ENCODE peak calls at places on chromosomes 5 and 9, in four cellular contexts. Z is pancreas, Y is PC-9, F is neural progenitor cell. W is an unnamed sample.
A peak's percentile ranks its signal among the peaks of the same experiment; 100 is the strongest.

GRCh38 chr5:6006838-6007314 is 371.5 kb downstream of the MED10 start:
- DNase-seq in Z (no peak), Y (no peak), F (no peak), W (no peak)

GRCh38 chr5:52674815-52675545 is 112.7 kb upstream of the ITGA1 start:
- DNase-seq in Z (no peak), Y (no peak), F (no peak), W (no peak)

GRCh38 chr5:59863777-59864176 is 29.7 kb downstream of the PDE4D start:
- DNase-seq in Z (no peak), Y (no peak), F (no peak), W (no peak)

GRCh38 chr5:32263683-32264082 is 49.1 kb downstream of the MTMR12 start:
- DNase-seq in Z (no peak), Y (no peak), F (no peak), W (no peak)

GRCh38 chr9:16710888-16711287 is 159.6 kb downstream of the BNC2 start:
- DNase-seq in Z (no peak), Y (no peak), F (peak; percentile 66), W (no peak)

GRCh38 chr5:179228341-179229121 is 116.7 kb downstream of the ADAMTS2 start:
- DNase-seq in Z (no peak), Y (no peak), F (peak; percentile 49), W (peak; percentile 35)

GRCh38 chr5:56116599-56117131 is 116.5 kb downstream of the ANKRD55 start:
- DNase-seq in Z (no peak), Y (no peak), F (no peak), W (no peak)

GRCh38 chr9:136561779-136562178 is 15.9 kb upstream of the NOTCH1 start:
- DNase-seq in Z (no peak), Y (no peak), F (no peak), W (no peak)

GRCh38 chr5:108124591-108124990 is 257.3 kb downstream of the FBXL17 start:
- DNase-seq in Z (no peak), Y (no peak), F (no peak), W (no peak)

GRCh38 chr9:107929439-107929838 is 439.9 kb upstream of the KLF4 start:
- DNase-seq in Z (no peak), Y (no peak), F (no peak), W (peak; percentile 74)

GRCh38 chr5:111512026-111512405 is 319 bp downstream of the STARD4 start:
- DNase-seq in Z (no peak), Y (no peak), F (peak; percentile 85), W (no peak)

GRCh38 chr5:111512406-111513174 is at the start of gene STARD4:
- DNase-seq in Z (peak; percentile 94), Y (peak; percentile 80), F (peak; percentile 98), W (peak; percentile 97)

GRCh38 chr5:111513175-111513520 is 813 bp upstream of the STARD4 start:
- DNase-seq in Z (no peak), Y (no peak), F (no peak), W (no peak)

GRCh38 chr5:111511174-111512025 is 935 bp downstream of the STARD4 start:
- DNase-seq in Z (no peak), Y (no peak), F (no peak), W (no peak)

DNA sequence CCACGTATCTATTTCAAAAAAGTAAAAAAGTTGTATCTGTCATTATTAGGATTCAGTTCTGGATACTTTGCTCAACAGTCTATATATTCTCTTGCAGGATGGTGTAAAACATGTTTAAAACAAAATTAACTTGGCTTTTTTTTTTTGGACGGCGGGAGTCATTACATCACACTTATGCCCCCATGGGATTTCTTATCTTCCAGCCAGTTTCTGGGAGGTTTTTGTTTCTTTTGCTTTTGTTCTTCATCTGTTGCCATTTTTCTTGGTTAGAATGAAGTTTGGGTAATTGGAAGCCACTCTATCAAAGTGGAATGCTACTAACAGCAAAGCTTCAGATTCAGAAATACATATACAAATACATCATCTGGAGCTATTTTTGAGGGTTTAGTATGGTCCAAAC is 1.8 kb upstream of the STARD4 start:
- DNase-seq in Z (no peak), Y (no peak), F (no peak), W (no peak)
- H3K4me3 ChIP-seq in Z (no peak overlapping the region), Y (no peak overlapping the region), F (peak overlapping the region; percentile 93), W (no peak overlapping the region)

DNA sequence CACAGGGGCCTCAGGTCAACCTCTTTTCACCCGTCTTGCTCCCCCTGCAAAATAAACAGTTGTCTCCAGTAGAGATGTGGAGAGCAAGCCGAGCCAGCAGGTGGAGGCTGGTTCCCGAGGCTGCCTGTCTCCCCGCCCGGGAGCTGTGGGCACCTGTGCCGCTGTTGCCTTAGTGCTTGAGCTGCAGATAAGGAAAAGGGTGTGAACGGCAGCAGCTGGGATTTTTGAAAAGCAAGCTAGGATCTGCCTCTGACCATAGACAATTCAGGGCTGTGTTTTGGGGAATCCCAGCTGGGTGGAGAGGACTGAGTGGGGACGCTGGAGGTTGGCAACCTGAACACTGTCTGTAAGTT is 9.4 kb downstream of the WNK2 start:
- DNase-seq in Z (peak; percentile 91), Y (no peak), F (no peak), W (peak; percentile 44)
- TF ChIP-seq CTCF in Z (peak; percentile 18), Y (no peak), F (no peak), W (no peak)

GRCh38 chr5:129228577-129228976 is 134.0 kb downstream of the ISOC1 start:
- DNase-seq in Z (no peak), Y (no peak), F (no peak), W (no peak)
- H3K4me1 ChIP-seq in Z (no peaks in the 10 kb centered on the region), Y (no peaks in the 10 kb centered on the region), F (no peaks in the 10 kb centered on the region), W (no peaks in the 10 kb centered on the region)

DNA sequence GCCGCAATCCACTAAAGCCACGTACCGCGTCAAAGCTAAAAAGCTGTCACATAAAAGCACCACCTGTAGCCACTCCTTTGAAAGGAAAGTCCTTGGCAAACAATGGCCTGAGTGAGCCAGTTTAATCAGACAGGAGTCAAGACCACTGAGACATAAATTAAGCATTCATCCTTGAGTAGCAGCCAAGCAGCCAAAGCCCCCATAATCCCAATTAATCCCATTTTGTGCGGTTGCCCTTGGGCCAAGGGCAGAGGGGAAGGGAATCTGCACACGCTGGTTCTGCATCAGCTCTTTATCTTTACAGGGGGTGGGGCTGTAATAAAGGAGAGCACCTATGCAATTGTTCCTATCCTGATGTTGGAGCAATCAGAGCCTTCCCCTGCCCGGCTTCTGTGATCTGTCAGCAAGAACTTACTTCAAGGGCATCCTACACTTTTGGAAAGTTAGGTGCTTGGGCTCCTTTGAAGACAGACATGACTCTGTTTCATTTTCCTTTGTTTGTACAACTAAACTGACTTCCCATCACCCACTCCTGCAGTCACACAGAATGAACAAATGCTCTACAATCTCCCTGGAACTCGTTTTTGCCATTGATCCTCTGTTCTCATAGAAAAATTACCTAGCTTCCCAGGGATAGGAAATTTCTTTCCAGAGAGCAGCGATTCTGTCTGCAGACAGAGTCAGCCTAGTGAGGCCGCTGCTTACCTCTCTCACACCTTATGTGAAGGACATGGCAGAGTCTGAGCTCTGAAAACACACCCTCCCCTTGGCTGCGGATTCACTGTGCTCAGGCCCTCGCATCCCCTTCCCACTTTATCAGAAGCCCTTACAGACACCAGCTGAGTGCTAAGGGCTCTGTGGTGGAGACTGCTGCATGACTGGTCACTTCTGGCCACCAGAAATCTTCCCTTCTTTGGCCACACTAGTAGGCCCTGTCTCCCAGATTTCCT is 116.2 kb upstream of the TBCA start:
- DNase-seq in Z (no peak), Y (no peak), F (no peak), W (no peak)
- H3K4me3 ChIP-seq in Z (no peak overlapping the region), Y (no peak overlapping the region), F (no peak overlapping the region), W (no peak overlapping the region)

GRCh38 chr5:170623576-170624181 is 119.9 kb downstream of the KCNIP1 start:
- DNase-seq in Z (no peak), Y (peak; percentile 26), F (peak; percentile 83), W (no peak)
- TF ChIP-seq CTCF in Z (peak; percentile 20), Y (peak; percentile 89), F (peak; percentile 87), W (peak; percentile 61)

GRCh38 chr5:136000937-136001336 is 27.9 kb upstream of the TGFBI start:
- DNase-seq in Z (no peak), Y (no peak), F (no peak), W (no peak)
- H3K4me1 ChIP-seq in Z (no peaks in the 10 kb centered on the region), Y (peaks cover 17% of the 10 kb centered on the region), F (no peaks in the 10 kb centered on the region), W (peaks cover 30% of the 10 kb centered on the region)

GRCh38 chr9:128361981-128362646 is 9.1 kb upstream of the URM1 start:
- DNase-seq in Z (peak; percentile 76), Y (peak; percentile 87), F (peak; percentile 91), W (peak; percentile 85)
- H3K4me3 ChIP-seq in Z (peak overlapping the region; percentile 19), Y (peak overlapping the region; percentile 53), F (no peak overlapping the region), W (peak overlapping the region; percentile 55)

DNA sequence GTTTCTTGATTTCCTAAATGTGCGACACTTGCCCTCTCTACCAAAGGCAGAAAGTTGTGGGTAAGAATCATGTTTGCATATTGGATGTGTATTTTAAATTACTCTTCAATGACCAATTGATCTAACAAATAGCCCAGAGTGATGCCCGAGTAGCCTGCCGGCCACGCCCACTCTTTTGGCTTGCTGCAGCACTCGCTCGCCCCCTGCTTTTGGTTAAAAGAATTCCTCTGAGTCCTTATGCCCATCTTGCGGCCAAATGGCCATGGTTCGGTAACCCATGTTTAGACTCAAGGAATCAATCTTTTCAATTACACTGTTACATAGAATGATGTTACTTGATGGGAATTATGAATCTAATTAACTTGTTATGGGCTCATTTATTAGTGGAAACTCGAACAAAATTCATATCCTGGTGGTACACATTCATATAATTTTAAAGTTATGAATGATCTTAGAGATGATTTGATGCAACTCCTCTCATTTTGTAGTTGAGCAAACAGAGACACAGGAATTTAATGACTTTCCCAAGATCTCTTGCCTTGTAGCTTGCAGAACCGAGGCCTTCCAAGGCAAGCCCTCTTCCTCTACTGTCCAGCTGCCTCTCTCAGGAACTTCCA is 36.5 kb downstream of the PPIC start:
- DNase-seq in Z (peak; percentile 63), Y (no peak), F (peak; percentile 85), W (peak; percentile 45)
- TF ChIP-seq CTCF in Z (peak; percentile 57), Y (peak; percentile 24), F (peak; percentile 86), W (peak; percentile 37)